ENCODE peak calls at places on chromosome 12, in seven cellular contexts. K is A673, V is GM23338, W is PC-3, M is stomach, E is tibial nerve, B is aorta. O is an unnamed sample.

GRCh38 chr12:124356221-124356620 is 61.3 kb downstream of the RFLNA start:
- DNase-seq in B (no peak), V (no peak), W (no peak), E (no peak), M (no peak), K (no peak), O (no peak)

GRCh38 chr12:11959117-11959823 is 111.5 kb upstream of the BCL2L14 start:
- DNase-seq in M (no peak), V (no peak), W (peak), K (no peak), B (no peak), E (no peak), O (no peak)

GRCh38 chr12:113852273-113852672 is 113.9 kb downstream of the RBM19 start:
- DNase-seq in K (no peak), B (no peak), M (no peak), E (no peak), W (no peak), V (no peak), O (no peak)

GRCh38 chr12:95882873-95883272 is 24.1 kb downstream of the SNRPF start:
- DNase-seq in K (no peak), V (no peak), B (no peak), E (no peak), W (no peak), M (no peak), O (no peak)

GRCh38 chr12:66144796-66145754 is 14.5 kb upstream of the LLPH start:
- DNase-seq in E (no peak), B (no peak), M (peak), V (peak), W (peak), K (peak), O (no peak)

GRCh38 chr12:30599631-30600030 is 96.0 kb downstream of the IPO8 start:
- DNase-seq in K (peak), W (peak), V (no peak), B (no peak), M (no peak), E (no peak), O (no peak)

GRCh38 chr12:8914716-8915526 is 612 bp downstream of the PHC1 start:
- DNase-seq in E (no peak), W (peak), K (peak), V (peak), B (peak), M (peak), O (peak)

GRCh38 chr12:30423330-30423729 is 272.3 kb downstream of the IPO8 start:
- DNase-seq in M (no peak), W (no peak), K (no peak), E (no peak), B (no peak), V (no peak), O (no peak)

GRCh38 chr12:58416211-58416610 is 474.8 kb downstream of the ATP23 start:
- DNase-seq in K (peak), B (no peak), M (no peak), W (peak), V (no peak), E (no peak), O (no peak)

GRCh38 chr12:78149459-78149858 is 318.8 kb downstream of the NAV3 start:
- DNase-seq in W (no peak), E (no peak), K (peak), V (no peak), B (no peak), M (no peak), O (no peak)

GRCh38 chr12:103561174-103561573 is 25.9 kb upstream of the STAB2 start:
- DNase-seq in E (no peak), K (no peak), B (no peak), M (no peak), W (peak), V (peak), O (no peak)

GRCh38 chr12:47808049-47808448 is 11.7 kb downstream of the HDAC7 start:
- DNase-seq in M (no peak), V (peak), E (no peak), K (no peak), W (no peak), B (peak), O (no peak)

GRCh38 chr12:95220726-95221125 is 3.1 kb downstream of the VEZT start:
- DNase-seq in K (no peak), E (no peak), W (peak), M (no peak), V (no peak), B (no peak), O (no peak)

GRCh38 chr12:120204171-120204570 is 3.3 kb upstream of the RPLP0 start:
- DNase-seq in M (no peak), W (no peak), V (no peak), E (no peak), K (peak), B (no peak), O (no peak)

GRCh38 chr12:69150796-69151127 is 88.6 kb upstream of the CPSF6 start:
- DNase-seq in E (no peak), M (no peak), W (no peak), K (no peak), B (no peak), V (no peak), O (no peak)
- H3K27ac ChIP-seq in E (no peak), M (no peak), W (no peak), K (no peak), B (no peak), V (no peak), O (no peak)

DNA sequence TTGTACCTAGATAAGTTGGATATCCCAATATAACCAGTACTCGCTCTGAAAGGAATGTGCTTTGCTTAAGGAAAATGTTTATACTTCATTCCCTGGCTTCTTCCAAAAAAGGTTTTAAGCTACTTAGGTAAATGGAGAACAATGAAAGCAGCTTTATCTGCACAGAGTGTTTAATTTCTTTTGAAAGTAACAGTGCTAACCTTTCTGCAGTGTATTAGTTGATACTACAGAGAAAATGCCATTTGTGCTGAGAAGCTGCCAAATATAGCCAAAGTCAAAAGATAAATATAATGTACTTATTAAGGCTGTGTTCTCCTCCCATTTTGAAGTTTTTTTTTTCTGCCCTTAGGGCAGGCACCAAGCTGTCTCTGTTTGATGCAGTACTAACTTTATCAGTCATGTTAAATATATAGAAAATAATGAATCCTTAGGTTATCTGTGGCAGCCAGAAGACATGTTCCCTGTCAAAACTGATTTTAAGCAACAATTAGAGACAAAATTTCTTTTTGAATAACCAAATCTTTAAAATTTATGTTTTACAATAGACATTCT is 145.4 kb upstream of the KITLG start:
- DNase-seq in K (no peak), V (no peak), B (no peak), E (no peak), M (no peak), W (no peak), O (no peak)
- H3K27ac ChIP-seq in K (no peak), V (no peak), B (no peak), E (no peak), M (peak), W (no peak), O (no peak)

GRCh38 chr12:53276511-53276910 is 8.4 kb downstream of the ESPL1 start:
- DNase-seq in V (no peak), B (no peak), W (no peak), M (no peak), E (no peak), K (no peak), O (no peak)
- H3K27ac ChIP-seq in V (no peak), B (no peak), W (no peak), M (no peak), E (no peak), K (no peak), O (no peak)

GRCh38 chr12:104697186-104697585 is 240.4 kb downstream of the CHST11 start:
- DNase-seq in V (no peak), W (no peak), M (no peak), K (no peak), E (no peak), B (peak), O (no peak)
- H3K27ac ChIP-seq in V (no peak), W (no peak), M (no peak), K (no peak), E (no peak), B (no peak), O (no peak)

GRCh38 chr12:67991158-67991557 is 1.9 kb downstream of the IFNG-AS1 start:
- DNase-seq in K (no peak), W (no peak), B (no peak), M (no peak), E (no peak), V (no peak), O (no peak)

GRCh38 chr12:67986632-67987031 is 2.6 kb upstream of the IFNG-AS1 start:
- DNase-seq in V (no peak), K (no peak), W (no peak), M (no peak), E (no peak), B (no peak), O (no peak)

GRCh38 chr12:67988600-67988999 is 647 bp upstream of the IFNG-AS1 start:
- DNase-seq in E (no peak), B (no peak), V (no peak), K (no peak), W (no peak), M (no peak), O (no peak)

GRCh38 chr12:67993143-67993542 is 3.9 kb downstream of the IFNG-AS1 start:
- DNase-seq in M (no peak), W (no peak), K (no peak), B (no peak), V (no peak), E (no peak), O (no peak)

GRCh38 chr12:67989184-67989965 is at the start of gene IFNG-AS1:
- DNase-seq in B (no peak), W (no peak), K (no peak), M (no peak), V (no peak), E (no peak), O (no peak)
- H3K27ac ChIP-seq in B (no peak), W (no peak), K (no peak), M (no peak), V (no peak), E (no peak), O (no peak)

GRCh38 chr12:57096099-57096572 is 7.2 kb downstream of the NAB2 start:
- DNase-seq in M (no peak), W (no peak), E (no peak), K (no peak), B (peak), V (no peak), O (peak)
- H3K27ac ChIP-seq in M (peak), W (no peak), E (peak), K (peak), B (no peak), V (no peak), O (peak)

DNA sequence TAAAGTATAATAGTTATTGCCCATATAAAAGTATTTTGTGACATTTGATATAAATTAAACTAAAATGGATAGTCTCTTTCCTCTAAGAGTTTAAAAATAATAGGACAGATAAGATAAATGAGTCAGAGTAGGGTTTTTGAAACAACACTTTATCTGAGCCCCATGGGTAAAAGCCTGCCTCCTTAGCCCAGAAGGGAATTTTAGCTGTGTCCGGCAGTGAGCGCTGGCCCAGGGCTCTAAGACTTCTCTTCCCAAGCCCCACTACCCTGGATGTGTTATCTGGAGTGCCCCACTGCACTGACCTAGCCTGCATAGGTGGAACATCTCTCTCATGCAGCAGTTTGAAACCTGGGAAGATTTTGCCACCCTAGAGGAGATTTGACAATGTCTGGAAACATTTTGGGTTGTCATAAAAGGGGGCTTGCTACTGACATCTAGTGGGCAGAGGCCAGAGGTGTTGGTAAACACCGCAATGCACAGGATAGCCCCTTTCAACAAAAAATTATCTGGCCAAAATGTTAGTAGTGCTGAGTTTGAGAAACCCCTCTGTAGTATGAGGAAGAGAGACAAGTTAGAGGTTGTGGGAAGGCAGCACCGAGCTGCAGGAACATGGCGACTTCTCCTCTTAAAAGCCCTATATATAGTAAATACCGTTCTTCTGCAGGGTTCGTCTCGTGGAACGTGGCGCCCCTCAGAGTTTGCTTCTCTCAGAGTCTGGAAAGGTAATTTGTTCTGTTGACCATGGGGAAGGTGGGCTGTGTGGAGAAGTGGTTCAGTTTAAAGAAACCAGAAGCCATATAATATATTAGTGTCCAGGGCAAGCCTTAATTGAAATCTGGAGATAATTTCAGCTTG is 29.3 kb upstream of the ATF1 start:
- DNase-seq in E (no peak), V (peak), B (no peak), M (no peak), K (peak), W (peak), O (no peak)
- H3K27ac ChIP-seq in E (no peak), V (no peak), B (no peak), M (no peak), K (no peak), W (no peak), O (no peak)

O was measured in RWPE2.